ENCODE peak calls at places on chromosome 20, in ten cellular contexts. G, J, Y, W, V, A, L, U, I and M are unnamed samples.

GRCh38 chr20:45419188-45420091 is 3.5 kb downstream of the PIGT start:
- DNase-seq in G (no peak), J (peak), Y (no peak), W (peak), V (no peak), A (no peak), L (no peak), U (peak), I (no peak), M (no peak)

GRCh38 chr20:38321959-38322598 is 18.1 kb downstream of the BPI start:
- DNase-seq in G (no peak), J (peak), Y (no peak), W (no peak), V (no peak), A (peak), L (no peak), U (no peak), I (no peak), M (no peak)

GRCh38 chr20:62258499-62259293 is 20.4 kb downstream of the OSBPL2 start:
- DNase-seq in G (no peak), J (no peak), Y (no peak), W (no peak), V (no peak), A (peak), L (no peak), U (no peak), I (no peak), M (no peak)

GRCh38 chr20:63495771-63496403 is 3.0 kb downstream of the EEF1A2 start:
- DNase-seq in G (peak), J (peak), Y (peak), W (no peak), V (peak), A (peak), L (peak), U (peak), I (peak), M (peak)

GRCh38 chr20:17345321-17345720 is 118.5 kb downstream of the PCSK2 start:
- DNase-seq in G (no peak), J (no peak), Y (no peak), W (no peak), V (no peak), A (no peak), L (no peak), U (no peak), I (no peak), M (no peak)

GRCh38 chr20:53707341-53708102 is 113.9 kb upstream of the ZNF217 start:
- DNase-seq in G (no peak), J (peak), Y (no peak), W (no peak), V (no peak), A (no peak), L (no peak), U (no peak), I (no peak), M (peak)

GRCh38 chr20:11912013-11912663 is 5.6 kb upstream of the BTBD3 start:
- DNase-seq in G (no peak), J (peak), Y (no peak), W (no peak), V (no peak), A (peak), L (no peak), U (no peak), I (no peak), M (peak)

GRCh38 chr20:45290677-45291355 is 15.8 kb upstream of the RBPJL start:
- DNase-seq in G (peak), J (peak), Y (peak), W (peak), V (peak), A (peak), L (peak), U (peak), I (peak), M (peak)

GRCh38 chr20:1930165-1930564 is 35.0 kb downstream of the SIRPA start:
- DNase-seq in G (no peak), J (no peak), Y (no peak), W (no peak), V (no peak), A (no peak), L (no peak), U (peak), I (no peak), M (no peak)

GRCh38 chr20:33311011-33311410 is 28.0 kb downstream of the BPIFB1 start:
- DNase-seq in G (no peak), J (no peak), Y (no peak), W (no peak), V (no peak), A (no peak), L (no peak), U (no peak), I (no peak), M (no peak)

GRCh38 chr20:21322083-21322710 is 19.1 kb downstream of the XRN2 start:
- DNase-seq in G (no peak), J (no peak), Y (no peak), W (no peak), V (no peak), A (no peak), L (no peak), U (no peak), I (no peak), M (no peak)

GRCh38 chr20:3250091-3250504 is 11.1 kb upstream of the SLC4A11 start:
- DNase-seq in G (no peak), J (no peak), Y (no peak), W (no peak), V (peak), A (peak), L (no peak), U (no peak), I (no peak), M (no peak)